ENCODE peak calls at places on chromosomes 16 and 17, in eight cellular contexts. J is effector CD4-positive, alpha-beta T cell; O is heart right ventricle; G is NCI-H774; Y is stimulated activated CD4-positive, alpha-beta T cell treated with anti-CD3 and anti-CD28 coated beads, Interleukin-1b, Interleukin-23, amount 100 ng/mL, for 24 hours; S is activated CD4-positive, alpha-beta T cell treated with anti-CD3 and anti-CD28 coated beads for 4 hours; A is dorsolateral prefrontal cortex; B is AG04450. U is an unnamed sample.

GRCh38 chr17:5329784-5330557 is 47.9 kb downstream of the RABEP1 start:
- DNase-seq in B (no peak), J (no peak), O (no peak), S (no peak), A (no peak), G (no peak), Y (no peak), U (no peak)

GRCh38 chr16:874366-875181 is 74.0 kb upstream of the GNG13 start:
- DNase-seq in S (no peak), G (no peak), O (no peak), J (no peak), B (no peak), Y (no peak), A (no peak), U (no peak)

GRCh38 chr17:66255112-66255511 is 25.9 kb upstream of the APOH start:
- DNase-seq in Y (no peak), A (peak; percentile 36), S (peak; percentile 23), G (peak; percentile 77), J (peak; percentile 16), B (peak; percentile 62), O (peak; percentile 36), U (no peak)

GRCh38 chr16:10992797-10993196 is 48.4 kb downstream of the CLEC16A start:
- DNase-seq in O (no peak), J (no peak), B (peak; percentile 75), G (no peak), A (no peak), Y (no peak), S (no peak), U (no peak)

GRCh38 chr17:68542698-68543463 is 30.7 kb downstream of the PRKAR1A start:
- DNase-seq in B (no peak), J (no peak), S (no peak), A (no peak), O (no peak), Y (no peak), G (no peak), U (no peak)

GRCh38 chr16:48210747-48211146 is 33.4 kb upstream of the LONP2 start:
- DNase-seq in Y (no peak), J (no peak), B (no peak), S (no peak), G (no peak), A (no peak), O (no peak), U (no peak)

GRCh38 chr16:70737377-70738082 is 51.7 kb upstream of the MTSS2 start:
- DNase-seq in Y (peak; percentile 21), A (no peak), O (peak; percentile 74), J (peak; percentile 38), S (peak; percentile 17), G (no peak), B (peak; percentile 97), U (peak; percentile 86)

GRCh38 chr16:24728891-24729242 is 584 bp upstream of the TNRC6A start:
- DNase-seq in J (no peak), G (no peak), S (peak; percentile 38), Y (no peak), O (no peak), B (no peak), A (no peak), U (no peak)

GRCh38 chr17:41802961-41803682 is 8.6 kb downstream of the P3H4 start:
- DNase-seq in S (no peak), J (no peak), B (no peak), O (no peak), Y (no peak), G (no peak), A (no peak), U (no peak)

GRCh38 chr16:1950559-1950958 is 3.9 kb downstream of the RPL3L start:
- DNase-seq in G (no peak), A (no peak), B (no peak), J (no peak), O (peak; percentile 65), Y (no peak), S (no peak), U (peak; percentile 77)

GRCh38 chr17:9021158-9021984 is at the start of gene NTN1:
- DNase-seq in S (peak; percentile 63), A (no peak), O (peak; percentile 43), J (peak; percentile 28), G (no peak), Y (no peak), B (no peak), U (peak; percentile 55)

GRCh38 chr17:48506246-48506645 is 24.6 kb downstream of the HOXB1 start:
- DNase-seq in S (no peak), G (no peak), B (no peak), Y (no peak), J (no peak), A (no peak), O (no peak), U (no peak)

GRCh38 chr16:55035956-55036355 is 105.3 kb downstream of the IRX5 start:
- DNase-seq in A (no peak), G (no peak), B (no peak), J (no peak), Y (no peak), O (no peak), S (no peak), U (no peak)

GRCh38 chr17:18241229-18241871 is 15.9 kb downstream of the LLGL1 start:
- DNase-seq in B (no peak), O (no peak), G (no peak), S (no peak), Y (no peak), A (no peak), J (no peak), U (no peak)

GRCh38 chr16:88414521-88415380 is 32.0 kb downstream of the ZNF469 start:
- DNase-seq in B (no peak), G (no peak), J (no peak), O (no peak), Y (no peak), S (no peak), A (no peak), U (no peak)

GRCh38 chr16:73560497-73560896 is 512.6 kb upstream of the ZFHX3 start:
- DNase-seq in B (no peak), O (no peak), S (no peak), J (no peak), Y (no peak), G (no peak), A (no peak), U (no peak)

GRCh38 chr17:43645765-43646481 is 15.8 kb downstream of the MEOX1 start:
- DNase-seq in O (peak; percentile 86), S (no peak), Y (no peak), A (no peak), B (no peak), G (no peak), J (no peak), U (peak; percentile 87)

GRCh38 chr17:78745407-78746088 is 36.5 kb downstream of the CYTH1 start:
- DNase-seq in J (peak; percentile 55), A (no peak), B (no peak), S (peak; percentile 60), O (peak; percentile 54), G (no peak), Y (no peak), U (no peak)

GRCh38 chr16:79897444-79898146 is 297.1 kb upstream of the MAF start:
- DNase-seq in A (no peak), O (peak; percentile 6), Y (no peak), G (no peak), B (no peak), J (no peak), S (no peak), U (peak; percentile 11)

GRCh38 chr17:77444653-77445029 is 303.9 kb downstream of the SEC14L1 start:
- DNase-seq in S (no peak), J (no peak), O (peak; percentile 69), A (no peak), B (no peak), G (no peak), Y (no peak), U (peak; percentile 82)

GRCh38 chr16:16136588-16136987 is 86.7 kb downstream of the ABCC6 start:
- DNase-seq in G (no peak), A (no peak), Y (no peak), O (no peak), S (no peak), B (no peak), J (no peak), U (no peak)

GRCh38 chr17:35079547-35079946 is 16.0 kb upstream of the RFFL start:
- DNase-seq in S (no peak), G (no peak), A (no peak), J (no peak), O (no peak), B (no peak), Y (no peak), U (no peak)

GRCh38 chr16:2019500-2019899 is at the start of gene NPW:
- DNase-seq in O (no peak), S (peak; percentile 26), A (no peak), J (no peak), Y (no peak), B (no peak), G (no peak), U (peak; percentile 25)

U was measured in heart left ventricle.